ENCODE peak calls at places on chromosomes 16 and 17, in six cellular contexts. F, Q, D, G, O and J are unnamed samples.

GRCh38 chr16:84091460-84091859 is 25.3 kb downstream of the MBTPS1 start:
- DNase-seq in F (no peak), Q (no peak), D (no peak), G (no peak), O (no peak), J (no peak)

GRCh38 chr16:13143551-13143950 is 242.2 kb downstream of the SHISA9 start:
- DNase-seq in F (no peak), Q (no peak), D (no peak), G (no peak), O (no peak), J (no peak)

GRCh38 chr17:27741361-27741861 is 58.9 kb downstream of the NOS2 start:
- DNase-seq in F (no peak), Q (no peak), D (no peak), G (no peak), O (no peak), J (no peak)

GRCh38 chr16:81816793-81817210 is 37.7 kb downstream of the PLCG2 start:
- DNase-seq in F (no peak), Q (no peak), D (no peak), G (no peak), O (no peak), J (no peak)

GRCh38 chr17:45640141-45640850 is 143.8 kb upstream of the CRHR1 start:
- DNase-seq in F (peak), Q (peak), D (peak), G (peak), O (no peak), J (peak)

GRCh38 chr17:33667052-33667509 is 374.0 kb upstream of the ASIC2 start:
- DNase-seq in F (no peak), Q (no peak), D (no peak), G (peak), O (no peak), J (peak)

GRCh38 chr17:27282054-27282501 is 11.8 kb upstream of the WSB1 start:
- DNase-seq in F (no peak), Q (no peak), D (no peak), G (no peak), O (no peak), J (no peak)

GRCh38 chr17:74571894-74572293 is 4.6 kb upstream of the CD300H start:
- DNase-seq in F (no peak), Q (no peak), D (no peak), G (no peak), O (no peak), J (no peak)

GRCh38 chr17:56633681-56634080 is 40.2 kb downstream of the NOG start:
- DNase-seq in F (no peak), Q (no peak), D (no peak), G (no peak), O (no peak), J (no peak)

GRCh38 chr16:84484579-84485254 is 19.7 kb downstream of the MEAK7 start:
- DNase-seq in F (no peak), Q (peak), D (no peak), G (no peak), O (peak), J (no peak)

GRCh38 chr16:51971184-51971583 is 575.8 kb downstream of the TOX3 start:
- DNase-seq in F (no peak), Q (no peak), D (no peak), G (no peak), O (peak), J (no peak)